ENCODE peak calls at places on chromosomes 3 and 15, in seven cellular contexts. J is thoracic aorta, W is uterus, O is heart left ventricle, Q is fibroblast of lung, R is epithelial cell of esophagus, G is GM06990. D is an unnamed sample.

GRCh38 chr3:170734043-170734736 is 135.8 kb downstream of the RPL22L1 start:
- DNase-seq in O (no peak), W (no peak), G (no peak), Q (no peak), R (no peak), J (no peak), D (no peak)

GRCh38 chr3:87370007-87370406 is 93.6 kb upstream of the POU1F1 start:
- DNase-seq in O (no peak), W (no peak), Q (no peak), J (no peak), R (no peak), G (no peak), D (no peak)

GRCh38 chr15:60941448-60941847 is 287.7 kb downstream of the RORA start:
- DNase-seq in J (no peak), R (peak; percentile 62), W (no peak), O (no peak), Q (peak; percentile 66), G (no peak), D (no peak)

GRCh38 chr3:59879033-59879655 is 829.3 kb upstream of the CFAP20DC start:
- DNase-seq in O (no peak), G (no peak), R (no peak), Q (no peak), J (no peak), W (no peak), D (no peak)

GRCh38 chr15:60840306-60840702 is 361.4 kb upstream of the ICE2 start:
- DNase-seq in O (no peak), Q (no peak), J (no peak), W (no peak), R (no peak), G (no peak), D (no peak)

GRCh38 chr3:68973635-68974034 is 39.8 kb downstream of the EOGT start:
- DNase-seq in J (no peak), Q (peak; percentile 22), R (peak; percentile 6), G (no peak), O (no peak), W (no peak), D (no peak)

GRCh38 chr3:136409549-136409948 is 159.4 kb downstream of the PCCB start:
- DNase-seq in G (no peak), Q (no peak), J (no peak), O (no peak), R (peak; percentile 4), W (no peak), D (no peak)

GRCh38 chr3:53166781-53167291 is 5.8 kb downstream of the PRKCD start:
- DNase-seq in W (peak; percentile 25), J (no peak), R (no peak), O (peak; percentile 80), G (no peak), Q (peak; percentile 62), D (no peak)

GRCh38 chr3:184737641-184738518 is 26.0 kb upstream of the MAGEF1 start:
- DNase-seq in Q (peak; percentile 45), G (no peak), J (no peak), W (peak; percentile 3), O (peak; percentile 12), R (peak; percentile 97), D (no peak)

GRCh38 chr3:126113733-126114132 is 29.8 kb upstream of the SLC41A3 start:
- DNase-seq in G (no peak), W (no peak), O (no peak), R (no peak), J (no peak), Q (no peak), D (no peak)

GRCh38 chr15:61008915-61009314 is 220.2 kb downstream of the RORA start:
- DNase-seq in O (no peak), R (no peak), Q (no peak), J (no peak), W (no peak), G (no peak), D (no peak)

GRCh38 chr3:157939166-157939565 is 167.1 kb downstream of the SHOX2 start:
- DNase-seq in J (no peak), W (no peak), G (no peak), O (no peak), R (no peak), Q (no peak), D (no peak)

GRCh38 chr3:58696093-58696492 is 29.5 kb upstream of the FAM3D start:
- DNase-seq in O (no peak), W (no peak), G (no peak), J (no peak), Q (no peak), R (no peak), D (no peak)

GRCh38 chr15:31300208-31300661 is 26.4 kb upstream of the KLF13 start:
- DNase-seq in W (no peak), J (no peak), G (no peak), O (peak; percentile 21), R (no peak), Q (no peak), D (no peak)

GRCh38 chr3:119494597-119494996 is 3.8 kb upstream of the TIMMDC1 start:
- DNase-seq in R (no peak), G (no peak), W (no peak), Q (no peak), O (no peak), J (no peak), D (no peak)

GRCh38 chr3:27533718-27534578 is 49.8 kb upstream of the SLC4A7 start:
- DNase-seq in R (peak; percentile 100), Q (peak; percentile 95), G (peak; percentile 40), O (peak; percentile 26), J (peak; percentile 77), W (peak; percentile 64), D (peak; percentile 96)
- TF ChIP-seq CTCF in R (peak; percentile 70), Q (peak; percentile 69), G (no peak), O (peak; percentile 26), J (peak; percentile 62), W (no peak), D (peak; percentile 63)

DNA sequence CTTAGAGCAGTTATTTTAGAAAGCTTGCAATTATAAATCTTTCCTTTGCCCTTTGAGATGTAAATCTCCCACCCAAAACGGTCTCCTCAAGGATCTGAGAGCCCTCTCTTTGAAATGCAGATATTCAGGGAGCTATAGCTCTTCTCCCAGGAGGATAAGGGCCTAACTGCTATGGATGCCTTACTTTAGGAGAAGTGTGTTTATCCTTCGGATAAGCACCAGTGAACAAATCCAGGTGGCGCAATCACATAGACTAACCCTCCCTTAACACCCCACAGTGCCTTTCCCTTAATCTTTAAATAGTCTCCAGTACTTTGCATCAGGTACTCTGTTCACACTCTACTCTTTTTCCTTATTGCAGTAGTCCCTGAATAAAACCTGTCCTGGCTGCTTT is 14.9 kb upstream of the CA12 start:
- DNase-seq in J (no peak), Q (no peak), G (no peak), W (no peak), O (no peak), R (no peak), D (no peak)
- H3K4me3 ChIP-seq in J (no peak overlapping the region), Q (no peak overlapping the region), G (no peak overlapping the region), W (no peak overlapping the region), O (no peak overlapping the region), R (no peak overlapping the region), D (no peak overlapping the region)

GRCh38 chr3:102194001-102194400 is 240.8 kb upstream of the ZPLD1 start:
- DNase-seq in Q (no peak), J (no peak), W (no peak), O (no peak), R (no peak), G (no peak), D (no peak)

GRCh38 chr3:102193255-102193654 is 241.6 kb upstream of the ZPLD1 start:
- DNase-seq in W (no peak), O (no peak), J (no peak), G (no peak), R (peak; percentile 25), Q (no peak), D (no peak)

GRCh38 chr3:102192575-102192974 is 242.2 kb upstream of the ZPLD1 start:
- DNase-seq in J (no peak), W (no peak), R (peak; percentile 84), Q (no peak), G (no peak), O (no peak), D (no peak)

GRCh38 chr3:102189564-102190339 is 245.1 kb upstream of the ZPLD1 start:
- DNase-seq in R (peak; percentile 95), W (no peak), G (no peak), O (no peak), Q (no peak), J (no peak), D (no peak)

GRCh38 chr3:102190340-102190723 is 244.5 kb upstream of the ZPLD1 start:
- DNase-seq in O (no peak), J (no peak), Q (no peak), R (peak; percentile 80), W (no peak), G (no peak), D (no peak)
- TF ChIP-seq CTCF in O (no peak), J (no peak), Q (no peak), R (no peak), W (no peak), G (no peak), D (no peak)

DNA sequence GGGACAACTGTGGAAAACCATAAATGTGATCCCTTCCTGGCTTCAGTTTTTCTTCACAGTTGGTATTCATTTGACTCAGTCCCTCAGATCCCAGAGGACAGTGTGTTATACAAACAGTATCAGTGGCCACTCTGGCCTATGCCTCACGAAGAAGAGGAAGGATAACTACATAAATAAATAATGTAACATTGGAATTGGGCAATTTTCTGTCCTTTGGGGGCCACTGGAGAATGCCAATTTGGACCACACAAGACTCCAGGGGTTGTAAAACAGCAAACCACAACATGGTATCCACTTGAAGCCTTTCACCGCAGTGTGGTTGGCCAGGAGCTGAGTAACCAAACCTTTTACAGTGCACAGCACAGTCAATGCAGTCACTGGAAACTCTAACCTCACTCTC is 1077.0 kb downstream of the ROBO2 start:
- DNase-seq in G (no peak), R (no peak), O (no peak), W (no peak), Q (no peak), J (no peak), D (peak; percentile 88)
- H3K4me3 ChIP-seq in G (no peak overlapping the region), R (no peak overlapping the region), O (no peak overlapping the region), W (no peak overlapping the region), Q (no peak overlapping the region), J (no peak overlapping the region), D (no peak overlapping the region)

DNA sequence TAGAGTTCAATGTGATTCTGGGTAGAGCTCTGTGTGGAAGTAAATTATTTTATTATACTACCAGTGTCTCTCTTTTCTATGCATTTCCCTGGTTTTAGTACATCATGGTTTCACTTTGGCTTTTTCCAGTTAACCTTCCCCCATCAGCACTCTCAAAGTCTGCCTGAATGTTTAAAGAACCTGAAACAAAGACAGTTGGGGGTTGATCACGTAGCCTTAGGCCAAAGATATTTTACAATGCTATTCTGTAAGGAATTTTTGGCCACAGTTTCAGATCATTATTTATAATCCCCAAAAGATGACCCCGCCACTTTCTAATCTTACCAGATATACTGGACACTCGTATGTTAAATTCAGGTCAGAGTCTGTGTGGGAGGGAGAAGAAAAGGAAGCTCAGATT is 156.3 kb upstream of the TMC3 start:
- DNase-seq in J (no peak), R (no peak), W (no peak), Q (no peak), O (no peak), G (no peak), D (no peak)
- TF ChIP-seq CTCF in J (no peak), R (no peak), W (no peak), Q (no peak), O (no peak), G (no peak), D (no peak)